ENCODE peak calls at places on chromosomes 16 and 17, in seven cellular contexts. H, O, R, J, G, D and V are unnamed samples.

GRCh38 chr16:48542020-48542473 is 67.9 kb downstream of the N4BP1 start:
- DNase-seq in H (peak; percentile 57), O (no peak), R (no peak), J (peak; percentile 25), G (peak; percentile 21), D (peak; percentile 72), V (peak; percentile 82)

GRCh38 chr17:18009609-18010420 is 29.2 kb downstream of the ATPAF2 start:
- DNase-seq in H (no peak), O (no peak), R (no peak), J (no peak), G (no peak), D (no peak), V (no peak)

GRCh38 chr16:27326738-27327585 is 13.2 kb downstream of the IL4R start:
- DNase-seq in H (peak; percentile 83), O (peak; percentile 36), R (no peak), J (peak; percentile 65), G (peak; percentile 99), D (peak; percentile 82), V (no peak)

GRCh38 chr17:28662527-28662829 is 473 bp downstream of the SUPT6H start:
- DNase-seq in H (no peak), O (no peak), R (no peak), J (no peak), G (no peak), D (no peak), V (no peak)

GRCh38 chr16:13829712-13830304 is 90.1 kb upstream of the ERCC4 start:
- DNase-seq in H (no peak), O (no peak), R (no peak), J (no peak), G (no peak), D (no peak), V (peak; percentile 41)

GRCh38 chr16:86555763-86556130 is 712 bp upstream of the MTHFSD start:
- DNase-seq in H (no peak), O (no peak), R (no peak), J (no peak), G (no peak), D (no peak), V (no peak)

GRCh38 chr17:78993981-78994671 is 14.4 kb upstream of the LGALS3BP start:
- DNase-seq in H (peak; percentile 25), O (no peak), R (no peak), J (no peak), G (peak; percentile 8), D (no peak), V (no peak)

GRCh38 chr17:64358261-64358788 is 32.3 kb downstream of the PECAM1 start:
- DNase-seq in H (no peak), O (no peak), R (no peak), J (no peak), G (no peak), D (no peak), V (no peak)

GRCh38 chr17:33234930-33235685 is 58.0 kb downstream of the ASIC2 start:
- DNase-seq in H (peak; percentile 82), O (no peak), R (no peak), J (peak; percentile 43), G (no peak), D (peak; percentile 93), V (peak; percentile 2)

GRCh38 chr17:44004077-44004760 is at the start of gene NAGS:
- DNase-seq in H (peak; percentile 39), O (peak; percentile 50), R (no peak), J (peak; percentile 28), G (no peak), D (peak; percentile 30), V (no peak)

GRCh38 chr16:17839272-17839671 is 368.5 kb upstream of the XYLT1 start:
- DNase-seq in H (no peak), O (no peak), R (no peak), J (no peak), G (no peak), D (no peak), V (no peak)

GRCh38 chr16:66696669-66697630 is at the start of gene CMTM4:
- DNase-seq in H (peak; percentile 90), O (peak; percentile 87), R (peak; percentile 85), J (peak; percentile 79), G (peak; percentile 86), D (peak; percentile 96), V (peak; percentile 91)

GRCh38 chr17:65154770-65155589 is 17.8 kb downstream of the RGS9 start:
- DNase-seq in H (no peak), O (no peak), R (no peak), J (no peak), G (peak; percentile 31), D (no peak), V (no peak)

GRCh38 chr17:9115446-9116265 is 94.3 kb downstream of the NTN1 start:
- DNase-seq in H (peak; percentile 20), O (peak; percentile 72), R (no peak), J (peak; percentile 67), G (no peak), D (peak; percentile 77), V (peak; percentile 11)

GRCh38 chr17:65627892-65628622 is 66.6 kb upstream of the AXIN2 start:
- DNase-seq in H (no peak), O (peak; percentile 26), R (no peak), J (no peak), G (no peak), D (peak; percentile 71), V (no peak)

GRCh38 chr17:27471321-27472269 is 15.3 kb downstream of the KSR1 start:
- DNase-seq in H (no peak), O (no peak), R (no peak), J (peak; percentile 95), G (no peak), D (peak; percentile 73), V (no peak)

GRCh38 chr17:80380068-80381061 is 34.6 kb upstream of the ENDOV start:
- DNase-seq in H (no peak), O (no peak), R (no peak), J (no peak), G (no peak), D (no peak), V (no peak)

GRCh38 chr17:2068589-2069051 is 13.7 kb downstream of the HIC1 start:
- DNase-seq in H (no peak), O (no peak), R (no peak), J (peak; percentile 71), G (peak; percentile 90), D (peak; percentile 80), V (no peak)

GRCh38 chr16:80303691-80304090 is 237.1 kb upstream of the DYNLRB2 start:
- DNase-seq in H (no peak), O (no peak), R (no peak), J (no peak), G (no peak), D (peak; percentile 74), V (peak; percentile 8)

GRCh38 chr17:20189979-20190378 is 180.8 kb downstream of the SPECC1 start:
- DNase-seq in H (no peak), O (no peak), R (no peak), J (no peak), G (no peak), D (no peak), V (no peak)